ENCODE peak calls at places on chromosomes 1 and 21, in eight cellular contexts. One of them, this sample, is unnamed.

GRCh38 chr1:212132040-212132439 is 96.5 kb downstream of the DTL start:
- DNase-seq in retinal pigment epithelial cell: no peak
- DNase-seq in Peyer's patch: peak
- DNase-seq in ovary: no peak
- DNase-seq in upper lobe of left lung: no peak
- DNase-seq in IMR-90: peak
- DNase-seq in BE2C: no peak
- DNase-seq in heart right ventricle: no peak
- DNase-seq in this sample: no peak

GRCh38 chr1:5997316-5997715 is 5.1 kb upstream of the NPHP4 start:
- DNase-seq in upper lobe of left lung: no peak
- DNase-seq in heart right ventricle: no peak
- DNase-seq in ovary: peak
- DNase-seq in Peyer's patch: no peak
- DNase-seq in retinal pigment epithelial cell: no peak
- DNase-seq in IMR-90: no peak
- DNase-seq in BE2C: no peak
- DNase-seq in this sample: no peak

GRCh38 chr1:53899206-53899628 is 5.2 kb downstream of the DIO1 start:
- DNase-seq in IMR-90: peak
- DNase-seq in ovary: peak
- DNase-seq in heart right ventricle: peak
- DNase-seq in Peyer's patch: no peak
- DNase-seq in retinal pigment epithelial cell: no peak
- DNase-seq in BE2C: no peak
- DNase-seq in upper lobe of left lung: no peak
- DNase-seq in this sample: peak

GRCh38 chr1:43791243-43791642 is 83.9 kb downstream of the ST3GAL3 start:
- DNase-seq in retinal pigment epithelial cell: no peak
- DNase-seq in IMR-90: no peak
- DNase-seq in heart right ventricle: no peak
- DNase-seq in BE2C: no peak
- DNase-seq in upper lobe of left lung: no peak
- DNase-seq in ovary: no peak
- DNase-seq in Peyer's patch: no peak
- DNase-seq in this sample: no peak

GRCh38 chr1:178371236-178371635 is 125.5 kb downstream of the CLEC20A start:
- DNase-seq in heart right ventricle: no peak
- DNase-seq in retinal pigment epithelial cell: no peak
- DNase-seq in BE2C: no peak
- DNase-seq in upper lobe of left lung: no peak
- DNase-seq in Peyer's patch: no peak
- DNase-seq in ovary: no peak
- DNase-seq in IMR-90: peak
- DNase-seq in this sample: no peak

GRCh38 chr1:47940779-47941178 is 56.4 kb downstream of the TRABD2B start:
- DNase-seq in BE2C: no peak
- DNase-seq in retinal pigment epithelial cell: no peak
- DNase-seq in upper lobe of left lung: no peak
- DNase-seq in heart right ventricle: no peak
- DNase-seq in IMR-90: no peak
- DNase-seq in ovary: no peak
- DNase-seq in Peyer's patch: no peak
- DNase-seq in this sample: no peak

GRCh38 chr1:115258302-115258866 is 79.7 kb downstream of the NGF start:
- DNase-seq in retinal pigment epithelial cell: peak
- DNase-seq in ovary: no peak
- DNase-seq in IMR-90: peak
- DNase-seq in heart right ventricle: no peak
- DNase-seq in upper lobe of left lung: no peak
- DNase-seq in Peyer's patch: no peak
- DNase-seq in BE2C: no peak
- DNase-seq in this sample: no peak

GRCh38 chr1:230289350-230289644 is 136.8 kb downstream of the PGBD5 start:
- DNase-seq in IMR-90: no peak
- DNase-seq in ovary: no peak
- DNase-seq in upper lobe of left lung: no peak
- DNase-seq in Peyer's patch: peak
- DNase-seq in BE2C: no peak
- DNase-seq in heart right ventricle: no peak
- DNase-seq in retinal pigment epithelial cell: no peak
- DNase-seq in this sample: no peak

GRCh38 chr1:10117865-10118264 is 85.1 kb downstream of the UBE4B start:
- DNase-seq in ovary: no peak
- DNase-seq in IMR-90: peak
- DNase-seq in heart right ventricle: no peak
- DNase-seq in Peyer's patch: no peak
- DNase-seq in upper lobe of left lung: no peak
- DNase-seq in BE2C: no peak
- DNase-seq in retinal pigment epithelial cell: peak
- DNase-seq in this sample: no peak

GRCh38 chr1:171841931-171842723 is 829 bp downstream of the DNM3 start:
- DNase-seq in Peyer's patch: peak
- DNase-seq in BE2C: peak
- DNase-seq in retinal pigment epithelial cell: no peak
- DNase-seq in ovary: peak
- DNase-seq in upper lobe of left lung: peak
- DNase-seq in IMR-90: no peak
- DNase-seq in heart right ventricle: peak
- DNase-seq in this sample: no peak

GRCh38 chr1:110321045-110321444 is 18.1 kb upstream of the RBM15 start:
- DNase-seq in ovary: no peak
- DNase-seq in upper lobe of left lung: no peak
- DNase-seq in Peyer's patch: no peak
- DNase-seq in heart right ventricle: no peak
- DNase-seq in retinal pigment epithelial cell: no peak
- DNase-seq in BE2C: no peak
- DNase-seq in IMR-90: no peak
- DNase-seq in this sample: no peak

GRCh38 chr1:9613625-9614299 is 25.1 kb downstream of the TMEM201 start:
- DNase-seq in Peyer's patch: no peak
- DNase-seq in heart right ventricle: no peak
- DNase-seq in BE2C: no peak
- DNase-seq in ovary: no peak
- DNase-seq in IMR-90: no peak
- DNase-seq in retinal pigment epithelial cell: no peak
- DNase-seq in upper lobe of left lung: no peak
- DNase-seq in this sample: no peak

GRCh38 chr1:209756608-209757445 is 974 bp downstream of the TRAF3IP3 start:
- DNase-seq in upper lobe of left lung: peak
- DNase-seq in Peyer's patch: peak
- DNase-seq in IMR-90: no peak
- DNase-seq in BE2C: no peak
- DNase-seq in retinal pigment epithelial cell: no peak
- DNase-seq in ovary: no peak
- DNase-seq in heart right ventricle: no peak
- DNase-seq in this sample: no peak

GRCh38 chr1:208183977-208184901 is 59.9 kb downstream of the PLXNA2 start:
- DNase-seq in IMR-90: peak
- DNase-seq in Peyer's patch: peak
- DNase-seq in heart right ventricle: no peak
- DNase-seq in BE2C: no peak
- DNase-seq in retinal pigment epithelial cell: no peak
- DNase-seq in ovary: no peak
- DNase-seq in upper lobe of left lung: peak
- DNase-seq in this sample: no peak

GRCh38 chr1:183470147-183470960 is 1.9 kb upstream of the SMG7 start:
- DNase-seq in upper lobe of left lung: peak
- DNase-seq in IMR-90: peak
- DNase-seq in ovary: peak
- DNase-seq in retinal pigment epithelial cell: peak
- DNase-seq in Peyer's patch: peak
- DNase-seq in heart right ventricle: peak
- DNase-seq in BE2C: peak
- DNase-seq in this sample: no peak

GRCh38 chr1:53378061-53378460 is 50.2 kb upstream of the LRP8 start:
- DNase-seq in BE2C: no peak
- DNase-seq in heart right ventricle: no peak
- DNase-seq in Peyer's patch: peak
- DNase-seq in upper lobe of left lung: peak
- DNase-seq in retinal pigment epithelial cell: no peak
- DNase-seq in IMR-90: no peak
- DNase-seq in ovary: peak
- DNase-seq in this sample: no peak

GRCh38 chr21:38968887-38969543 is 163.3 kb downstream of the ETS2 start:
- DNase-seq in heart right ventricle: no peak
- DNase-seq in Peyer's patch: no peak
- DNase-seq in upper lobe of left lung: no peak
- DNase-seq in IMR-90: no peak
- DNase-seq in ovary: no peak
- DNase-seq in BE2C: no peak
- DNase-seq in retinal pigment epithelial cell: no peak
- DNase-seq in this sample: no peak

GRCh38 chr1:224175615-224176014 is 7.4 kb upstream of the DEGS1 start:
- DNase-seq in IMR-90: peak
- DNase-seq in Peyer's patch: no peak
- DNase-seq in heart right ventricle: peak
- DNase-seq in retinal pigment epithelial cell: no peak
- DNase-seq in BE2C: peak
- DNase-seq in upper lobe of left lung: no peak
- DNase-seq in ovary: peak
- DNase-seq in this sample: no peak

GRCh38 chr21:46028547-46029200 is 47.1 kb downstream of the COL6A1 start:
- DNase-seq in retinal pigment epithelial cell: no peak
- DNase-seq in BE2C: no peak
- DNase-seq in ovary: peak
- DNase-seq in upper lobe of left lung: no peak
- DNase-seq in IMR-90: peak
- DNase-seq in heart right ventricle: no peak
- DNase-seq in Peyer's patch: no peak
- DNase-seq in this sample: peak

GRCh38 chr21:46031484-46031883 is 49.9 kb downstream of the COL6A1 start:
- DNase-seq in BE2C: no peak
- DNase-seq in Peyer's patch: no peak
- DNase-seq in heart right ventricle: no peak
- DNase-seq in ovary: no peak
- DNase-seq in retinal pigment epithelial cell: no peak
- DNase-seq in upper lobe of left lung: no peak
- DNase-seq in IMR-90: no peak
- DNase-seq in this sample: no peak

GRCh38 chr21:46024983-46025860 is 43.7 kb downstream of the COL6A1 start:
- DNase-seq in heart right ventricle: no peak
- DNase-seq in IMR-90: peak
- DNase-seq in ovary: no peak
- DNase-seq in retinal pigment epithelial cell: peak
- DNase-seq in upper lobe of left lung: no peak
- DNase-seq in BE2C: no peak
- DNase-seq in Peyer's patch: no peak
- DNase-seq in this sample: no peak

GRCh38 chr21:46027855-46028493 is 46.4 kb downstream of the COL6A1 start:
- DNase-seq in IMR-90: peak
- DNase-seq in ovary: peak
- DNase-seq in Peyer's patch: peak
- DNase-seq in upper lobe of left lung: no peak
- DNase-seq in retinal pigment epithelial cell: no peak
- DNase-seq in heart right ventricle: peak
- DNase-seq in BE2C: no peak
- DNase-seq in this sample: peak

GRCh38 chr21:46029201-46029924 is 47.8 kb downstream of the COL6A1 start:
- DNase-seq in heart right ventricle: no peak
- DNase-seq in IMR-90: peak
- DNase-seq in Peyer's patch: no peak
- DNase-seq in upper lobe of left lung: no peak
- DNase-seq in retinal pigment epithelial cell: no peak
- DNase-seq in BE2C: no peak
- DNase-seq in ovary: peak
- DNase-seq in this sample: no peak
- H3K4me3 ChIP-seq in heart right ventricle: no peak
- H3K4me3 ChIP-seq in IMR-90: no peak
- H3K4me3 ChIP-seq in Peyer's patch: no peak
- H3K4me3 ChIP-seq in upper lobe of left lung: no peak
- H3K4me3 ChIP-seq in retinal pigment epithelial cell: no peak
- H3K4me3 ChIP-seq in BE2C: no peak
- H3K4me3 ChIP-seq in ovary: no peak
- H3K4me3 ChIP-seq in this sample: no peak

GRCh38 chr1:109255097-109255651 is 5.8 kb downstream of the CELSR2 start:
- DNase-seq in ovary: peak
- DNase-seq in BE2C: peak
- DNase-seq in upper lobe of left lung: no peak
- DNase-seq in retinal pigment epithelial cell: no peak
- DNase-seq in IMR-90: no peak
- DNase-seq in heart right ventricle: no peak
- DNase-seq in Peyer's patch: no peak
- DNase-seq in this sample: no peak
- TF ChIP-seq CTCF in ovary: no peak
- TF ChIP-seq CTCF in BE2C: no peak
- TF ChIP-seq CTCF in upper lobe of left lung: no peak
- TF ChIP-seq CTCF in retinal pigment epithelial cell: peak
- TF ChIP-seq CTCF in IMR-90: no peak
- TF ChIP-seq CTCF in heart right ventricle: no peak
- TF ChIP-seq CTCF in Peyer's patch: no peak
- TF ChIP-seq CTCF in this sample: peak

GRCh38 chr1:31765041-31765467 is 914 bp upstream of the ADGRB2 start:
- DNase-seq in ovary: no peak
- DNase-seq in heart right ventricle: no peak
- DNase-seq in retinal pigment epithelial cell: no peak
- DNase-seq in Peyer's patch: no peak
- DNase-seq in IMR-90: peak
- DNase-seq in upper lobe of left lung: no peak
- DNase-seq in BE2C: peak
- DNase-seq in this sample: no peak
- H3K4me3 ChIP-seq in ovary: no peak
- H3K4me3 ChIP-seq in heart right ventricle: no peak
- H3K4me3 ChIP-seq in retinal pigment epithelial cell: no peak
- H3K4me3 ChIP-seq in Peyer's patch: no peak
- H3K4me3 ChIP-seq in IMR-90: no peak
- H3K4me3 ChIP-seq in upper lobe of left lung: no peak
- H3K4me3 ChIP-seq in BE2C: peak
- H3K4me3 ChIP-seq in this sample: no peak

DNA sequence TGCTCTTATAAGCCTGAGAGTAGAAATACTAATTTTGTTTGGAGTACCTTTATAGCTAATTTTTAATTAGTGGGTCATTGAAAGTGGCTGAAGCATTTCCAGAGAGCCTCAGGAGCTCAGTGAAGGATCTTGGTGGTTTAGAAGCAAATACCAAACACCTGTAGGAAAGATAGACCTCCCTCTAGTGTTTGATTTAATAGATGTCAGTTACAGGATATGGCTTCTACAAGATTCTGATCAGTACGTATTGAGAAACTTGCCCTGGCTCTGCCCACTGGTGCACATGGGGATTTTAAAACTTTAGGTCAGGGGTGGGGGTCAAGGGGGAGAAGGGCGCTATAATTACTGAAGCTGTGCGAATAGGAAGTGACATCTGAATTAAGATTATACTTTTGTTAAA is 122.2 kb downstream of the POU2F1 start:
- DNase-seq in upper lobe of left lung: no peak
- DNase-seq in retinal pigment epithelial cell: no peak
- DNase-seq in ovary: no peak
- DNase-seq in Peyer's patch: no peak
- DNase-seq in IMR-90: no peak
- DNase-seq in BE2C: no peak
- DNase-seq in heart right ventricle: no peak
- DNase-seq in this sample: no peak
- TF ChIP-seq CTCF in upper lobe of left lung: no peak
- TF ChIP-seq CTCF in retinal pigment epithelial cell: peak
- TF ChIP-seq CTCF in ovary: no peak
- TF ChIP-seq CTCF in Peyer's patch: peak
- TF ChIP-seq CTCF in IMR-90: no peak
- TF ChIP-seq CTCF in BE2C: peak
- TF ChIP-seq CTCF in heart right ventricle: no peak
- TF ChIP-seq CTCF in this sample: no peak

This sample was measured in AG04450.